ENCODE peak calls at places on chromosomes 3 and 15, in four cellular contexts. F is Panc1, U is foreskin keratinocyte, N is fibroblast of lung. G is an unnamed sample. For H3K4me1, the result is how much of the 10 kb centered on the place peaks cover.

GRCh38 chr3:46359748-46360509 is 6.0 kb downstream of the CCR2 start:
- DNase-seq in F (no peak), U (peak), N (peak), G (no peak)

GRCh38 chr3:161671141-161671540 is 174.5 kb downstream of the OTOL1 start:
- DNase-seq in F (no peak), U (no peak), N (no peak), G (no peak)

GRCh38 chr3:155504682-155505081 is 211.2 kb upstream of the STRIT1 start:
- DNase-seq in F (no peak), U (no peak), N (no peak), G (no peak)

GRCh38 chr3:139935866-139936817 is 1.2 kb downstream of the CLSTN2 start:
- DNase-seq in F (no peak), U (peak), N (peak), G (no peak)

GRCh38 chr15:35753486-35753885 is 207.5 kb upstream of the DPH6 start:
- DNase-seq in F (no peak), U (peak), N (peak), G (no peak)

GRCh38 chr3:36993326-36994283 is at the start of gene MLH1:
- DNase-seq in F (peak), U (peak), N (peak), G (peak)

GRCh38 chr3:142850395-142851023 is 38.4 kb downstream of the PCOLCE2 start:
- DNase-seq in F (peak), U (peak), N (peak), G (no peak)

GRCh38 chr3:45972534-45973402 is 22.9 kb downstream of the FYCO1 start:
- DNase-seq in F (no peak), U (peak), N (peak), G (no peak)

GRCh38 chr15:92979011-92979701 is 79.0 kb downstream of the CHD2 start:
- DNase-seq in F (peak), U (no peak), N (peak), G (no peak)

GRCh38 chr3:126858401-126858800 is 124.5 kb upstream of the PLXNA1 start:
- DNase-seq in F (no peak), U (no peak), N (no peak), G (no peak)

GRCh38 chr3:41202834-41203345 is 3.6 kb downstream of the CTNNB1 start:
- DNase-seq in F (no peak), U (peak), N (peak), G (no peak)

GRCh38 chr3:72312339-72312738 is 527.4 kb upstream of the PROK2 start:
- DNase-seq in F (no peak), U (no peak), N (no peak), G (no peak)

GRCh38 chr15:87764461-87765236 is 491.9 kb downstream of the NTRK3 start:
- DNase-seq in F (no peak), U (peak), N (peak), G (no peak)

GRCh38 chr15:70584838-70585706 is 178.3 kb downstream of the UACA start:
- DNase-seq in F (peak), U (peak), N (peak), G (no peak)

GRCh38 chr3:130457681-130458080 is 59.3 kb upstream of the COL6A6 start:
- DNase-seq in F (no peak), U (no peak), N (no peak), G (no peak)

GRCh38 chr3:32934150-32934742 is 17.2 kb upstream of the CCR4 start:
- DNase-seq in F (no peak), U (no peak), N (no peak), G (no peak)

GRCh38 chr15:83512459-83512858 is 65.3 kb downstream of the SH3GL3 start:
- DNase-seq in F (no peak), U (no peak), N (no peak), G (no peak)

GRCh38 chr3:123678108-123678511 is 93.3 kb upstream of the HACD2 start:
- DNase-seq in F (no peak), U (peak), N (peak), G (no peak)

GRCh38 chr15:64678126-64678819 is 97.1 kb downstream of the RBPMS2 start:
- DNase-seq in F (no peak), U (peak), N (no peak), G (no peak)

GRCh38 chr15:67133738-67134576 is 68.6 kb downstream of the SMAD3 start:
- DNase-seq in F (no peak), U (no peak), N (peak), G (no peak)

GRCh38 chr15:32134777-32135307 is 104.5 kb downstream of the CHRNA7 start:
- DNase-seq in F (no peak), U (no peak), N (no peak), G (no peak)

GRCh38 chr15:98561169-98561941 is 87.0 kb upstream of the IGF1R start:
- DNase-seq in F (no peak), U (no peak), N (no peak), G (no peak)

GRCh38 chr3:127431066-127431465 is 143.2 kb upstream of the PRR20G start:
- DNase-seq in F (no peak), U (no peak), N (no peak), G (no peak)

GRCh38 chr15:60541784-60542617 is 63.1 kb upstream of the ICE2 start:
- DNase-seq in F (no peak), U (no peak), N (no peak), G (no peak)
- H3K4me1 ChIP-seq in F (under half), U (under half), N (under half), G (under half)

GRCh38 chr15:63195257-63196023 is 6.0 kb downstream of the RAB8B start:
- DNase-seq in F (no peak), U (no peak), N (no peak), G (no peak)
- H3K4me1 ChIP-seq in F (under half), U (under half), N (under half), G (under half)

DNA sequence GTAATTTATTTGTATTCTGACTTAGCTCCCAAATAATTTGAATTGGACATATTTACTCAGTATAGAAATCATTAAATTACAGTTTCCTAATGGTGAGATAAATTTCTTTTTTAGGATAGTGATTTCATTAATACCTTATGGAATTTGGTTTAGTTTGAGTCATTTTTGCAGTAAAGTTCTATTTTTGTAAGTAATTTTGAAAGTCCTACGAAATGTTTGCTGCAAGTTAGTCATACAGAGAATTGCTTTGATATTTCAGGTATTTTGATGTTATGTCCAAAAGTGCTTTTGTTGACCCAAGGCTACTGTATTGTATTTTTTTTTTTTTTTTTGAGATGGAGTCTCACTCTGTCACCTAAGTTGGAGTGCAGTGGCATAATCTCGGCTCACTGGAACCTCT is 41.7 kb downstream of the TCF12 start:
- DNase-seq in F (no peak), U (no peak), N (no peak), G (no peak)
- H3K4me1 ChIP-seq in F (under half), U (under half), N (under half), G (under half)

DNA sequence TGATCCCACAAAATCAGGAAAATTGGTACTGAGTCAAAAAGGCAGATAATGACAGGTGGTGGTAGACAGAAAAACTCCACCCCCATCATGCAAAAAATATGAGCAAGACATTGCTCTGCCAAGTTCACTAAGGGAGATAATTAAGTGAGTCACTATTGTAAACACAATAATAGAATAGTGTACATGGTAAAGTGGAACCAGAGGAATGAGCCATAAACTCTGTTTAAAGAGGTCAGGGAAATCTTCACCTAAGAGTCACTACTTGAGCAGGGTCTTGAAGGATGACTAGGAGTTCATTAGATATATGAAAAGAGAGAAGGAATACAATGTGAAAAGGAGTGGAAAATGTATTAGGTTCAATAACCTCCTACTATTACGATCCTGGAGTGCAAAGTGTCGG is 213.4 kb upstream of the PEX5L start:
- DNase-seq in F (peak), U (peak), N (peak), G (no peak)
- H3K4me1 ChIP-seq in F (under half), U (under half), N (under half), G (under half)

GRCh38 chr15:75671684-75672083 is 24.0 kb downstream of the SNX33 start:
- DNase-seq in F (no peak), U (no peak), N (peak), G (no peak)

GRCh38 chr15:75666823-75667501 is 19.2 kb downstream of the SNX33 start:
- DNase-seq in F (peak), U (peak), N (peak), G (no peak)

GRCh38 chr15:75669879-75670212 is 22.1 kb downstream of the SNX33 start:
- DNase-seq in F (no peak), U (no peak), N (no peak), G (no peak)

GRCh38 chr15:75672111-75672602 is 24.4 kb downstream of the SNX33 start:
- DNase-seq in F (no peak), U (no peak), N (peak), G (no peak)

DNA sequence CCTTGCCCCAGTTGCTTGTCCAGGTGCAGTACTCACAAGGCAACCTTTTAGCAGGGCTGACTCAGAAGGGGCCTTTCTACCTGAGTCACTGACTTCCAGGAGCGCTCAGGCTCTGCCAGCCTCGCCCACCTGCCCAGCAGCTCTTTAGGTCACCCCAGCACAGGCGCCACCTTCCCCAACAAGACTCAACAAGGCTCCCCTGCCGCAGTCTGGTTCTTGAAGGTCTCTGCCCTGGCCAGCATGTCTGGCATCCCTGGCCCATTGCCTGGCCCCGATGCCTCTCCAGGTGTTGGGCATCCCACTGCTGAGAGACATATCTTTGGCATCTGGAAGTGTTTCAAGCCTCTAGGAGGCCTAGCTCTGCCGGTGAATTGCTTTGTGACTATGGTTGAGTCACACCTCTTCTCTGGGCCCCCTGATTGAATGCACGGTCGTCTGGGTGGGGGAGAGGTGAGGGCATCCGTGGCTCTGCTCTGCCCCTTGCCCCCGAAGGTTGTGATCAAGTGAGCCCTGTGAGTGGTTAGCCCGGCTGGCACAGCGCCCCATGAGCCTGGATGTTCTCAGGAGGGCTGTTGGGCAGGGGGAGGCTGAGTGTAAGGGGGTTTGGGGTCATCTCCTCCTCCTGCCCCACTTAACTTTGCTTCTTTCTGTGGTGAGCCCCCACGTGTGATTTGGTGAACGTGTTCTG is 21.6 kb downstream of the SNX33 start:
- DNase-seq in F (no peak), U (peak), N (peak), G (no peak)
- H3K4me1 ChIP-seq in F (under half), U (under half), N (under half), G (under half)

GRCh38 chr3:112643621-112644236 is 2.8 kb upstream of the CCDC80 start:
- DNase-seq in F (no peak), U (no peak), N (no peak), G (no peak)
- H3K4me1 ChIP-seq in F (under half), U (under half), N (under half), G (under half)

GRCh38 chr3:115787818-115788217 is 164.5 kb downstream of the GAP43 start:
- DNase-seq in F (no peak), U (peak), N (no peak), G (no peak)
- H3K4me1 ChIP-seq in F (under half), U (under half), N (under half), G (under half)

GRCh38 chr3:56890448-56891083 is 88.8 kb upstream of the ARHGEF3 start:
- DNase-seq in F (no peak), U (no peak), N (peak), G (no peak)

GRCh38 chr3:56885879-56886647 is 84.3 kb upstream of the ARHGEF3 start:
- DNase-seq in F (no peak), U (no peak), N (no peak), G (no peak)

GRCh38 chr3:56889131-56889530 is 87.4 kb upstream of the ARHGEF3 start:
- DNase-seq in F (no peak), U (no peak), N (no peak), G (no peak)

GRCh38 chr3:56885461-56885860 is 83.7 kb upstream of the ARHGEF3 start:
- DNase-seq in F (no peak), U (no peak), N (no peak), G (no peak)

DNA sequence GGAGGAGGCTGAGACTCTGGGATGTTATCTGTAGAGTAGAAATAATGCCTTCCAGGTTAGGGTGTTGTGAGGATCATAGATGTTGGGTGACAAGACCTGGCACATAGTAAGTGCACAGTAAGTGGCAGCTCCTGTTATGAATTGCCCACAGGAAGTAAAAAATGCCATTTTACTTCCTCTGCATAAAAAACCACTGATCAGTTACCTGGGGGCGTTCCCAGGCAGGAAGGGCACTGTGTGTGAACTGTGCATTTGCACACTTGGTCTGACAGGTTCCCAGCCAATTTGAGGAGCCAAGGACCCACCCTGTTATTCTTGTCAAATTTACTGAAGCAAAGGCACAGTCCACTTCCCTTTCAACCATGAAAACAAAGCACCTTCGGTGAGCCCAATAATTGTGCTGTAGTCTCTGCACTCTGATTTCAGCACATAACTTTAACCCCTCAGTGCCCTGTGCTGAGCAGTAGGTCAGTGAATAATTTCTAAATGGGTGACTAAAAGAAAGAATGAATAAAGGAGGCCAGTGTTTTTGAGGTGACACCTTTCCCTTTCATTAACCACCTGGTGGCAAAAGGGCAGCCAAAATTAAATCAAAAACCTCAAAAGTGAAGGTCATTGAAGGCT is 85.8 kb upstream of the ARHGEF3 start:
- DNase-seq in F (no peak), U (no peak), N (no peak), G (no peak)
- H3K4me1 ChIP-seq in F (under half), U (under half), N (under half), G (under half)

GRCh38 chr15:89860851-89861360 is 32.9 kb downstream of the AP3S2 start:
- DNase-seq in F (no peak), U (no peak), N (no peak), G (no peak)

GRCh38 chr15:89858661-89859458 is 34.9 kb downstream of the AP3S2 start:
- DNase-seq in F (no peak), U (no peak), N (no peak), G (no peak)

GRCh38 chr15:89860446-89860845 is 33.3 kb downstream of the AP3S2 start:
- DNase-seq in F (no peak), U (no peak), N (no peak), G (no peak)

GRCh38 chr15:89855948-89856347 is 37.8 kb downstream of the AP3S2 start:
- DNase-seq in F (no peak), U (no peak), N (no peak), G (no peak)

DNA sequence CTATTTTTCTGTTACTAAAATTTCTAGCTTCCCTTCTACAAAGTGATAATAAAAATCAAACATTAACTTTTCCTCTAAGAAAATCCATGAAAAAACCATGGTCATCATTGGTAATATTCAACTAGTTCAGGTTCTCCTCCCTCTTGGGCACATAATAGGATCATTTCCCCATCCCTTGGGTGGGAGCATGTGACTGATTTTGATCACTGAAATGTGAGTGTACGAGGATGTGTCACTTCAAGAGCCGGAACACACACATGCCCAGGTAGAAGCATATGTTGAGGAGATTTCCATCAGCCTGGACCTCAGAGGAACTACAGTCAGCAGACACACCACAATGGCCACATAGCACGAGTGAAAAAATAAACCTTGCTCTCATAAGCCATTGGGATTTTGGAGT is 36.1 kb downstream of the AP3S2 start:
- DNase-seq in F (no peak), U (no peak), N (no peak), G (no peak)
- H3K4me1 ChIP-seq in F (under half), U (under half), N (under half), G (under half)

DNA sequence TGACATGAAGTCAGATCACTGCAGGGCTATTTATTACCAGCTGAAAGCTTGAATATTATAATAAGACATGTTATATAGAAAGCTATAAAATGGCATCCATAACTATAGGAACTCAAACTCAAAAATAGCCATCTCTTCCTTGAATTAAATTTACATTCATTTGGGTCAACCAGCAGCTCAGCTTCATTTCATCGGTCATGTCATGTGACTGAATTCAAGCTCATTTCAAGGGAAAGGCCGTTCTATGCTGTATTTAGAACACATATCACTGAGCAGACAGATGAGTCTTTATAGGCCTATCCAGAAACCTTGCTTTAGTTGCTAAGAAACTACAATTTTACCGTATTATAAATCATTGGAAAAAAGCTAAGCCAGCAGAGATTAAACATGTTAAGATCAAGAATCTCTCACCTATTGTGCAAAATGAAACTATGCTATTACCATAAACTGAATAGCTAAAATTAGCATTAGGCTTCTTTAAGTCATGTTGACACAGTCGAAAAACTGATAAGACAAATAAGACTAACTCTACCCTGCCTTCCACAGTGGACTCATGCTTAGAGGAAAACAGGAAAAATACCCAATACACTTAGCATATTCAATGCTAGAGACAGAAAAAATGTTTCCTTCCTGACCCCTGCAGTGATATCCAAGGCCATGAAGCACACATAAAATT is 2.3 kb downstream of the NPTN start:
- DNase-seq in F (no peak), U (no peak), N (no peak), G (no peak)
- H3K4me1 ChIP-seq in F (under half), U (half or more), N (under half), G (under half)

G was measured in iPS DF 6.9.